ENCODE peak calls at places on chromosome 22, in seven cellular contexts. J is lower lobe of right lung, W is psoas muscle, D is adrenal gland, L is sigmoid colon, P is right atrium auricular region, C is tibial nerve. G is an unnamed sample. For H3K4me1 and H3K27me3, the result is how much of the 10 kb centered on the place peaks cover.

GRCh38 chr22:36430863-36431262 is 43.1 kb upstream of the MYH9 start:
- DNase-seq in P (no peak), C (no peak), L (no peak), W (no peak), D (no peak), J (no peak), G (no peak)

GRCh38 chr22:24134090-24134846 is 47.0 kb upstream of the SUSD2 start:
- DNase-seq in W (no peak), D (no peak), J (peak), C (no peak), P (no peak), L (no peak), G (peak)

GRCh38 chr22:38255697-38256096 is 17.1 kb downstream of the TMEM184B start:
- DNase-seq in C (no peak), P (no peak), L (no peak), W (no peak), D (no peak), J (no peak), G (no peak)

GRCh38 chr22:26768986-26769385 is 111.6 kb downstream of the MIAT start:
- DNase-seq in C (no peak), L (no peak), W (no peak), J (no peak), D (no peak), P (no peak), G (no peak)

GRCh38 chr22:22558071-22558971 is 744 bp downstream of the PRAME start:
- DNase-seq in W (no peak), J (no peak), C (no peak), L (no peak), D (no peak), P (no peak), G (no peak)

GRCh38 chr22:19469421-19469820 is 9.6 kb downstream of the UFD1 start:
- DNase-seq in C (no peak), W (no peak), P (no peak), D (no peak), L (no peak), J (no peak), G (no peak)

GRCh38 chr22:23498811-23499798 is 81.0 kb downstream of the IGLL1 start:
- DNase-seq in P (no peak), J (peak), C (no peak), L (peak), W (peak), D (no peak), G (peak)

GRCh38 chr22:23212061-23213030 is 32.0 kb downstream of the BCR start:
- DNase-seq in W (no peak), P (no peak), J (peak), D (no peak), C (no peak), L (no peak), G (no peak)

GRCh38 chr22:20635227-20635591 is 127.8 kb downstream of the MED15 start:
- DNase-seq in L (no peak), W (no peak), P (no peak), C (no peak), J (no peak), D (no peak), G (no peak)

GRCh38 chr22:24049978-24050377 is 38.9 kb downstream of the CABIN1 start:
- DNase-seq in C (no peak), P (no peak), J (no peak), L (no peak), D (no peak), W (no peak), G (no peak)

GRCh38 chr22:38298312-38299000 is 18.8 kb downstream of the CSNK1E start:
- DNase-seq in W (peak), D (peak), L (no peak), J (no peak), P (no peak), C (no peak), G (peak)

GRCh38 chr22:48782817-48783511 is 1044.7 kb downstream of the BRD1 start:
- DNase-seq in L (peak), W (no peak), J (no peak), P (peak), C (peak), D (no peak), G (peak)

GRCh38 chr22:36162127-36163034 is 1.8 kb upstream of the APOL3 start:
- DNase-seq in W (no peak), L (no peak), C (no peak), P (no peak), D (no peak), J (no peak), G (no peak)

GRCh38 chr22:19644314-19645223 is 69.7 kb upstream of the SEPTIN5 start:
- DNase-seq in J (no peak), P (no peak), C (no peak), D (peak), L (peak), W (no peak), G (peak)

GRCh38 chr22:36411589-36412258 is 24.0 kb upstream of the MYH9 start:
- DNase-seq in P (no peak), D (peak), L (no peak), C (no peak), W (no peak), J (no peak), G (no peak)

GRCh38 chr22:17665248-17665647 is 26.7 kb downstream of the BCL2L13 start:
- DNase-seq in P (no peak), D (no peak), J (no peak), C (no peak), W (no peak), L (no peak), G (no peak)

GRCh38 chr22:37627545-37627944 is 11.9 kb upstream of the SH3BP1 start:
- DNase-seq in J (no peak), W (no peak), C (no peak), D (no peak), P (no peak), L (no peak), G (no peak)

GRCh38 chr22:37244922-37245722 is 1.1 kb upstream of the RAC2 start:
- DNase-seq in C (no peak), P (no peak), D (no peak), W (no peak), J (peak), L (no peak), G (peak)

GRCh38 chr22:23282089-23282501 is 101.8 kb downstream of the BCR start:
- DNase-seq in D (peak), W (peak), P (peak), C (peak), J (peak), L (peak), G (no peak)

GRCh38 chr22:36701941-36702640 is 1.5 kb downstream of the CACNG2 start:
- DNase-seq in C (no peak), D (no peak), J (no peak), W (no peak), P (no peak), L (no peak), G (no peak)

GRCh38 chr22:26273011-26273675 is 103.9 kb downstream of the SEZ6L start:
- DNase-seq in W (no peak), P (no peak), J (no peak), C (no peak), D (no peak), L (no peak), G (no peak)

GRCh38 chr22:38110863-38111852 is 674 bp upstream of the BAIAP2L2 start:
- DNase-seq in W (no peak), J (peak), L (no peak), P (no peak), D (no peak), C (no peak), G (peak)

GRCh38 chr22:36447634-36448033 is 33.8 kb downstream of the TXN2 start:
- DNase-seq in J (no peak), P (no peak), W (no peak), D (no peak), L (no peak), C (no peak), G (no peak)

GRCh38 chr22:27986937-27987336 is 67.9 kb upstream of the PITPNB start:
- DNase-seq in C (no peak), J (no peak), L (peak), P (peak), D (no peak), W (no peak), G (no peak)

DNA sequence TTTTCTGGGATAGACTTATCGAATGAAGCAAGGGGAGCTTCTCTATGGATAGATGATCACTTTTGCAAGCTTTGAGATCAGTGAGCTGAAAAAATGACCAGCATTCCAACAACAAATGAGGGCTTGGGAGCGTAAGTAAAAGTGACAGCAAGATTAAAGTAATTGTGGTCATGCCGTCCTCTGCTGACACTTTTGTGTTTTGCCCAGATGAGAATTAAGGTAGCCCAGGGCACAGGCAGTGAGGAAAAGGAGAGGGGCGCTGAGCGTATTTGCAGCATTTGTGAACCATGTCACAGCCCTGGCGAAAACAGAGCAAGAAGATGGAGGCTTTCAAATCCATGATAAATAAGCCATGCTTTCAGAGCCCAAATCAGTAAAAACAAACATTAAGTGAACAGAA is 24.6 kb upstream of the TMA7B start:
- DNase-seq in C (no peak), J (no peak), P (no peak), W (no peak), L (no peak), D (no peak), G (no peak)
- H3K4me1 ChIP-seq in C (under half), J (under half), P (under half), W (under half), L (under half), D (under half), G (under half)

GRCh38 chr22:44990328-44990727 is 19.5 kb downstream of the PHF21B start:
- DNase-seq in W (no peak), P (no peak), J (no peak), D (no peak), C (no peak), L (no peak), G (no peak)

GRCh38 chr22:44991218-44991617 is 18.6 kb downstream of the PHF21B start:
- DNase-seq in L (no peak), P (no peak), C (no peak), W (no peak), J (no peak), D (no peak), G (no peak)

GRCh38 chr22:44985906-44986527 is 23.8 kb downstream of the PHF21B start:
- DNase-seq in W (no peak), C (no peak), P (no peak), D (no peak), J (no peak), L (no peak), G (no peak)

GRCh38 chr22:44990810-44991209 is 19.0 kb downstream of the PHF21B start:
- DNase-seq in D (no peak), W (no peak), L (no peak), J (no peak), P (no peak), C (no peak), G (no peak)

DNA sequence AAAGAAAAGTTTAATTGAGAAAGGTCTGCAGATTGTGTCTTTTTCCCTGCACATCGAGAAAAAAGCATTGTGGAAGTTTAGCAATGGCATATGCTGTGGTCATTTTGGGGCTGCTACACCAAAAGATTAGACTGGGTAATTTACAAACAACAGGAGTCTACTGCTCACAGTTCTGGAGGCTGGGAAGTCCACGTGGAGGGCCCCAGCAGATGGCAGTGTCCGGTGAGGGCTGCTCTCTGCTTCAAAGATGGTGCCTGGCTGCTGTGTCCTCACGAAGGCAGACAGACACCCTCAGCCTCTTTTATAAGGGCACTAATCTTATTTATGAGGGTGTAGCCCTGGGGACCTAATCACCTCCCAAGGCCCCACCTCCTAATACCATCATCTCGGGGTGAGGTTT is 21.1 kb downstream of the PHF21B start:
- DNase-seq in L (no peak), C (no peak), D (no peak), P (no peak), W (no peak), J (no peak), G (no peak)
- TF ChIP-seq CTCF in L (no peak), C (no peak), D (no peak), P (no peak), W (no peak), J (no peak), G (peak)

GRCh38 chr22:50053861-50054260 is 4.2 kb downstream of the TTLL8 start:
- DNase-seq in J (no peak), C (no peak), L (no peak), D (no peak), W (no peak), P (no peak), G (no peak)

GRCh38 chr22:50048836-50049235 is 9.3 kb downstream of the TTLL8 start:
- DNase-seq in L (no peak), W (no peak), C (no peak), D (no peak), P (no peak), J (no peak), G (no peak)

GRCh38 chr22:50049299-50050195 is 8.6 kb downstream of the TTLL8 start:
- DNase-seq in C (no peak), J (no peak), L (no peak), W (no peak), D (no peak), P (no peak), G (peak)

GRCh38 chr22:50048066-50048765 is 9.9 kb downstream of the TTLL8 start:
- DNase-seq in C (no peak), W (no peak), J (no peak), D (no peak), L (no peak), P (no peak), G (no peak)

DNA sequence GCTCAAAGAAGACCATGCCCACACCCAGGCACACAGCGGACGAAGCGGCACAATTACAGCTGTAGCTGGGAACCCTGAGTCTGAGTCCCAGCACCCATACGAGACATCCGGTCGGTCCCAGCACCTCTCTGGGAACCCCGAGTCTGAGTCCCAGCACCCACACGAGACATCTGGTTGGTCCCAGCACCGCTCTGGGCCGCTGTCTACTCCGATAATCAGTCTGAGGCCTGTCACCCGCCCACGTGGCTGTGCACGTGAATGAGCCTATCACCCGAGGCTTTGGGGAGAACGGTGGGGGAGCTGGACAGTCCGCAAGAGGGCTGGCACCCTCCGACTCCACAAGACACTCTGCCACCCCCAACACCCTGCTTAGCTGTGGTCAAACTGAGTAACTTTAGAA is 6.2 kb downstream of the TTLL8 start:
- DNase-seq in C (no peak), W (peak), P (no peak), D (no peak), J (no peak), L (no peak), G (no peak)
- H3K27me3 ChIP-seq in C (under half), W (under half), P (under half), D (under half), J (under half), L (under half), G (under half)

DNA sequence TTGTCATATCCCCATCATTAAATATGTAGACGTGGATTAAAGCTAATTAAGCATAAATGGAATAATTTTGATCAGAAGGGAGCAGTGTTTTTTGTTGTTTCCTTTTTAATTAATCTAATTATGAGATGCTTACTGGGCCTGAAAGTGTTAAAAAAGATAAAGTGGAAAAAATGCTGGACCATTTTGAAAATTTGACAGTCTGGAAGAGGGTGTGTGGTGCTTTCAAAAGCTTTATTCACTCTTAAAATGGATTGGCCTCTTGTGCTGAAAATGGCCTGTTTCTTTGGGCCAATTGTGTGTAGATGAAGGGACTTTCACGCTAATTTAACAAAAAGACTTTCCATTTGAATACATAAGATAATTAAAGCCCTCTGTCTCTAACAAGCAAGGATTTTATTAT is 1.8 kb downstream of the TNRC6B start:
- DNase-seq in D (no peak), J (no peak), W (no peak), C (no peak), L (no peak), P (no peak), G (no peak)
- H3K4me1 ChIP-seq in D (half or more), J (half or more), W (half or more), C (under half), L (half or more), P (half or more), G (under half)

GRCh38 chr22:31945971-31946680 is 1.8 kb downstream of the YWHAH start:
- DNase-seq in C (no peak), W (no peak), J (no peak), D (no peak), P (no peak), L (no peak), G (no peak)

GRCh38 chr22:31943206-31943975 is 944 bp upstream of the YWHAH start:
- DNase-seq in D (no peak), W (no peak), C (no peak), J (no peak), L (no peak), P (no peak), G (no peak)

GRCh38 chr22:31945478-31945815 is 1.1 kb downstream of the YWHAH start:
- DNase-seq in P (no peak), D (no peak), J (no peak), W (no peak), L (no peak), C (no peak), G (no peak)

GRCh38 chr22:31943976-31944699 is at the start of gene YWHAH:
- DNase-seq in C (peak), J (peak), P (peak), D (peak), L (peak), W (peak), G (peak)

GRCh38 chr22:31944700-31945477 is 554 bp downstream of the YWHAH start:
- DNase-seq in W (peak), L (peak), J (peak), P (peak), C (peak), D (peak), G (peak)
- TF ChIP-seq CTCF in W (no peak), L (no peak), J (no peak), P (no peak), C (no peak), D (no peak), G (peak)

GRCh38 chr22:29213481-29213880 is 7.8 kb downstream of the EMID1 start:
- DNase-seq in P (no peak), C (no peak), L (no peak), W (no peak), J (no peak), D (no peak), G (no peak)

GRCh38 chr22:29212738-29213137 is 7.0 kb downstream of the EMID1 start:
- DNase-seq in C (no peak), D (no peak), P (no peak), W (no peak), J (no peak), L (no peak), G (no peak)

GRCh38 chr22:29208879-29209623 is 3.4 kb downstream of the EMID1 start:
- DNase-seq in L (no peak), C (no peak), D (no peak), J (no peak), P (no peak), W (peak), G (no peak)

GRCh38 chr22:29209624-29209929 is 3.9 kb downstream of the EMID1 start:
- DNase-seq in W (no peak), C (no peak), P (no peak), J (no peak), L (no peak), D (no peak), G (no peak)

GRCh38 chr22:29211066-29211841 is 5.6 kb downstream of the EMID1 start:
- DNase-seq in D (no peak), J (no peak), C (no peak), L (no peak), P (no peak), W (no peak), G (no peak)
- H3K27me3 ChIP-seq in D (under half), J (under half), C (under half), L (under half), P (under half), W (under half), G (under half)

GRCh38 chr22:46595545-46595944 is 24.6 kb upstream of the GRAMD4 start:
- DNase-seq in C (no peak), J (no peak), P (no peak), D (no peak), L (peak), W (peak), G (no peak)

GRCh38 chr22:46596032-46596441 is 24.1 kb upstream of the GRAMD4 start:
- DNase-seq in D (peak), W (peak), J (peak), C (peak), P (peak), L (peak), G (no peak)

GRCh38 chr22:46593996-46594946 is 25.9 kb upstream of the GRAMD4 start:
- DNase-seq in J (peak), P (no peak), W (no peak), C (no peak), D (no peak), L (no peak), G (no peak)

GRCh38 chr22:46593211-46593676 is 26.9 kb upstream of the GRAMD4 start:
- DNase-seq in P (no peak), L (peak), W (no peak), C (no peak), J (peak), D (no peak), G (no peak)

GRCh38 chr22:46594947-46595298 is 25.3 kb upstream of the GRAMD4 start:
- DNase-seq in L (peak), P (no peak), W (no peak), J (no peak), C (no peak), D (no peak), G (no peak)
- H3K4me1 ChIP-seq in L (under half), P (half or more), W (under half), J (half or more), C (under half), D (under half), G (under half)